ENCODE peak calls at places on chromosomes 3 and 15, in four cellular contexts. W, O, Y and I are unnamed samples.

GRCh38 chr3:133930341-133930933 is 34.8 kb upstream of the RAB6B start:
- DNase-seq in Y (peak), W (no peak), O (no peak), I (peak)

GRCh38 chr15:89492111-89492641 is 4.2 kb downstream of the RHCG start:
- DNase-seq in O (peak), Y (no peak), W (no peak), I (no peak)

GRCh38 chr3:176914764-176915163 is 282.5 kb downstream of the TBL1XR1 start:
- DNase-seq in O (no peak), W (no peak), Y (no peak), I (no peak)

GRCh38 chr3:114213669-114214541 is 23.5 kb downstream of the ZNF80 start:
- DNase-seq in O (peak), Y (peak), W (peak), I (peak)

GRCh38 chr3:142888484-142889262 is at the start of gene PCOLCE2:
- DNase-seq in W (no peak), O (peak), Y (peak), I (no peak)

GRCh38 chr3:45199837-45200648 is 26.0 kb downstream of the TMEM158 start:
- DNase-seq in W (no peak), Y (peak), O (no peak), I (no peak)

GRCh38 chr15:87669846-87670245 is 586.7 kb downstream of the NTRK3 start:
- DNase-seq in Y (no peak), W (no peak), O (no peak), I (no peak)

GRCh38 chr3:136595862-136596697 is 156.1 kb downstream of the STAG1 start:
- DNase-seq in O (no peak), Y (no peak), W (no peak), I (no peak)